ENCODE peak calls at places on chromosomes 4 and X, in seven cellular contexts. V is fibroblast of lung, A is sigmoid colon, S is pancreas, N is brain microvascular endothelial cell, R is cardiac muscle cell, G is left lung. C is an unnamed sample.
A peak's percentile ranks its signal among the peaks of the same experiment; 100 is the strongest.

GRCh38 chr4:5887361-5888221 is 5.3 kb downstream of the CRMP1 start:
- DNase-seq in V (peak; percentile 14), A (no peak), S (no peak), N (no peak), R (no peak), G (no peak), C (no peak)

GRCh38 chrX:2928583-2929434 is at the start of gene ARSD:
- DNase-seq in V (peak; percentile 92), A (peak; percentile 96), S (peak; percentile 91), N (peak; percentile 85), R (peak; percentile 89), G (peak; percentile 97), C (peak; percentile 88)

GRCh38 chrX:107978707-107979307 is 3.4 kb downstream of the TEX13B start:
- DNase-seq in V (peak; percentile 48), A (no peak), S (no peak), N (peak; percentile 12), R (peak; percentile 44), G (no peak), C (no peak)

GRCh38 chr4:158913766-158914165 is 144.9 kb downstream of the FNIP2 start:
- DNase-seq in V (no peak), A (no peak), S (no peak), N (no peak), R (no peak), G (no peak), C (no peak)

GRCh38 chrX:40087574-40088298 is 10.0 kb downstream of the BCOR start:
- DNase-seq in V (peak; percentile 55), A (no peak), S (no peak), N (no peak), R (no peak), G (no peak), C (no peak)

GRCh38 chrX:83008415-83008814 is 499.7 kb upstream of the POU3F4 start:
- DNase-seq in V (peak; percentile 0), A (no peak), S (no peak), N (no peak), R (no peak), G (no peak), C (no peak)

GRCh38 chrX:56429581-56429980 is 133.8 kb upstream of the UBQLN2 start:
- DNase-seq in V (no peak), A (no peak), S (no peak), N (no peak), R (no peak), G (no peak), C (no peak)

GRCh38 chr4:184330008-184330400 is 112.3 kb upstream of the ENPP6 start:
- DNase-seq in V (peak; percentile 12), A (peak; percentile 81), S (no peak), N (peak; percentile 25), R (no peak), G (no peak), C (peak; percentile 81)

GRCh38 chrX:108020631-108021030 is 24.2 kb upstream of the VSIG1 start:
- DNase-seq in V (peak; percentile 29), A (no peak), S (no peak), N (no peak), R (peak; percentile 16), G (no peak), C (no peak)

GRCh38 chrX:13078739-13079444 is 34.5 kb upstream of the FAM9C start:
- DNase-seq in V (peak; percentile 83), A (peak; percentile 72), S (peak; percentile 33), N (peak; percentile 81), R (no peak), G (no peak), C (peak; percentile 65)

GRCh38 chr4:122003335-122003734 is 51.5 kb upstream of the TRPC3 start:
- DNase-seq in V (no peak), A (no peak), S (no peak), N (peak; percentile 22), R (peak; percentile 32), G (no peak), C (no peak)

GRCh38 chrX:136086521-136086920 is 60.8 kb upstream of the FHL1 start:
- DNase-seq in V (peak; percentile 18), A (no peak), S (no peak), N (peak; percentile 9), R (no peak), G (no peak), C (no peak)

GRCh38 chr4:38411092-38411491 is 252.9 kb upstream of the KLF3 start:
- DNase-seq in V (no peak), A (no peak), S (no peak), N (peak; percentile 23), R (no peak), G (no peak), C (no peak)

GRCh38 chr4:25154594-25155265 is 5.5 kb downstream of the SEPSECS start:
- DNase-seq in V (no peak), A (no peak), S (no peak), N (no peak), R (no peak), G (no peak), C (no peak)

GRCh38 chr4:39706334-39706733 is 8.4 kb downstream of the UBE2K start:
- DNase-seq in V (peak; percentile 81), A (peak; percentile 74), S (peak; percentile 69), N (peak; percentile 76), R (no peak), G (no peak), C (peak; percentile 70)

GRCh38 chrX:19007011-19007410 is 23.1 kb upstream of the PHKA2 start:
- DNase-seq in V (no peak), A (no peak), S (no peak), N (no peak), R (no peak), G (no peak), C (no peak)

GRCh38 chr4:176563591-176563990 is 229.1 kb downstream of the VEGFC start:
- DNase-seq in V (peak; percentile 91), A (no peak), S (no peak), N (peak; percentile 46), R (peak; percentile 12), G (no peak), C (no peak)

GRCh38 chr4:186948361-186949291 is 225.0 kb upstream of the FAT1 start:
- DNase-seq in V (peak; percentile 44), A (no peak), S (peak; percentile 70), N (peak; percentile 75), R (peak; percentile 37), G (no peak), C (no peak)

GRCh38 chrX:48700246-48700645 is 3.7 kb downstream of the SUV39H1 start:
- DNase-seq in V (no peak), A (no peak), S (no peak), N (no peak), R (no peak), G (no peak), C (no peak)

GRCh38 chrX:15714529-15714928 is 23.5 kb upstream of the CA5B start:
- DNase-seq in V (no peak), A (no peak), S (peak; percentile 36), N (no peak), R (no peak), G (no peak), C (no peak)

GRCh38 chr4:186105721-186106335 is 1.3 kb downstream of the FAM149A start:
- DNase-seq in V (peak; percentile 2), A (no peak), S (no peak), N (no peak), R (no peak), G (no peak), C (no peak)

DNA sequence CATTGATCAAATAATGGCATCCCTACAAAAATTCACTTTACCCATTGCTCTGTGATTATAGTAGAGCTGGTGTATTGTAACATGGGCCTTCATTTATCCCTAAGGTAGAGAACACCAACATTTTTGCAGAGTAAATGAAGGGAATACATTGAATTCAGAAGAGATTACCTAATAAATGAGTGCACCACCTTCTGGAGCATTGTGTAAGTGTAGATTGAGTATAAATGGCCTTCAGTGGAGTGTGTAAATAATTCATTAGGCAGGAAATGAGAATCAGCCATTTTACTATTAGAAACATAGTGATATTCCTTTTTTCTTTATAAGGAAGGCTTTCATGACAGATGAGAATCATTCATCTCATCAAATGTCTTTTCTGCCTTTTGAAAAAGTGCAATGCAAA is 155.8 kb downstream of the FAM47B start:
- DNase-seq in V (no peak), A (no peak), S (no peak), N (no peak), R (no peak), G (no peak), C (no peak)
- TF ChIP-seq CTCF in V (no peak), A (no peak), S (no peak), N (no peak), R (no peak), G (no peak), C (no peak)

DNA sequence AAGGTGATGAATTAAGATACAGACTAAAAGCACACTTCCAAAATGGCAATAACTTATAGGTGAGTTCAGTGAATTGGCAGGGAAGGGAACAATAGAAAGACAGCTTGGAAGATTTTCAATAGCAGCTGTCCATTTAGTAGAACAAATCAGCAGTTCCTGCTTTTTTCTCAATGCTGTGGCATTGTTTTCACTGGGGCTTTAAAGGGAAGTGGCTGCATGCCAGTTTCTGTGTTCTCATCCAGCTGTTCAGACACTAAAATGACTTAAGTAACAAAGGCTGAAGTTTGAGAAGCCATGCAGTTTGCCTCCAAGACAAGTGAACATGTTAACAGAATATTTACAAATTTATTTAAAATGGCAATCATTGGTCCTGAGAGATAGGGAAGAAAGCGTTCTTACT is 291.9 kb downstream of the FAM47A start:
- DNase-seq in V (no peak), A (no peak), S (no peak), N (no peak), R (peak; percentile 8), G (no peak), C (no peak)
- H3K27me3 ChIP-seq in V (no peaks in the 10 kb centered on the region), A (no peaks in the 10 kb centered on the region), S (no peaks in the 10 kb centered on the region), N (no peaks in the 10 kb centered on the region), R (no peaks in the 10 kb centered on the region), G (no peaks in the 10 kb centered on the region), C (no peaks in the 10 kb centered on the region)

DNA sequence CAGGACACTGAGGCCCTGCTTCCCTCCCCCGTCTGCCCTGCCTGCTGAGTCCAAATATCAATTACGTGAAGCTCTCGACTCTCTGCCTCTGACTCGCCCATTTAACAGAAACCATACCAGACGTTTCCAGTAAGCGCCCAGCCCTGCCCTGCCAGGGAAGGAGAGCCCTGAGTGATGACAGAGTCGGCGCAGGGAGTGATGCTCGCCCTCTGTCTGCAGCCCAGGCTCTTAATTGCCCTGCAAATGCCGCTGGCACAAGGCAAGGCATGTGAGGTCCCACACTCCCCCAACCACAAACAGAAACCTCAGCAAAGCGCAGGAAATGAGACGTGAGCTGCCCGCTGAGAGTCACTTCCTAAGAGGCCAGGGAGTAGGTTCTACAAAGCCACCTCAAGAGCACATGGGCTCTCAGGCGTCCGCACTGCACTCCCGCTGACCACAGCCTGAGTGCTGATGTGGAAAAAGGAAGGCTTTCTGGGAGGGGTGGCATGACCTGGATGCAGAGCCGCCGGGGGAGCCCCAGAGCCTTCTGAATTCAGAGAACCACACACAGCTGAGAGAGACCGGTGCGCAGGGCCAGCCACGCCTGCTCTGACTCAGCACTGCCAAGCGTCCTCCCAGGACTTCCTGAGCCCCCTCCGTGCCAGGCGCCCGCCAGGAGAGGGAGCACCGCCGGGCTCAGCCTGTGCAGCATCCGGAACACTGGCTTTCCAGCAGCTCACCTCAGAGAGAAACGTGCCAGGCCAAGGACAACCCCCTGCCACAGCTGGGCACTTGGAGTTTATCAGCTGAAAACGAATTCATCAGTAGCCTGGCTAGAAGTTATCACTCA is 5.3 kb downstream of the ZFYVE28 start:
- DNase-seq in V (peak; percentile 83), A (peak; percentile 87), S (peak; percentile 87), N (peak; percentile 76), R (peak; percentile 68), G (peak; percentile 87), C (peak; percentile 76)
- TF ChIP-seq CTCF in V (peak; percentile 46), A (peak; percentile 32), S (no peak), N (peak; percentile 73), R (peak; percentile 54), G (peak; percentile 19), C (peak; percentile 58)

GRCh38 chrX:70613295-70613694 is 168.7 kb downstream of the DLG3 start:
- DNase-seq in V (no peak), A (no peak), S (no peak), N (peak; percentile 8), R (peak; percentile 8), G (no peak), C (no peak)
- H3K27me3 ChIP-seq in V (no peaks in the 10 kb centered on the region), A (no peaks in the 10 kb centered on the region), S (no peaks in the 10 kb centered on the region), N (no peaks in the 10 kb centered on the region), R (no peaks in the 10 kb centered on the region), G (no peaks in the 10 kb centered on the region), C (no peaks in the 10 kb centered on the region)